ENCODE peak calls at places on chromosomes 7 and 10, in ten cellular contexts. U, Q, I, G, F, V, L, J, N and H are unnamed samples.

GRCh38 chr7:101853684-101854083 is 36.3 kb downstream of the CUX1 start:
- DNase-seq in F (no peak), G (no peak), V (no peak), I (no peak), Q (no peak), U (no peak), N (no peak), J (no peak), L (no peak), H (no peak)

GRCh38 chr10:79380125-79380917 is 33.1 kb downstream of the PPIF start:
- DNase-seq in V (peak; percentile 44), I (no peak), N (no peak), J (no peak), L (no peak), Q (no peak), G (peak; percentile 64), U (peak; percentile 15), F (peak; percentile 75), H (no peak)

GRCh38 chr10:1410469-1411395 is 326.6 kb downstream of the ADARB2 start:
- DNase-seq in F (no peak), V (no peak), L (no peak), U (no peak), J (no peak), I (no peak), N (no peak), Q (no peak), G (no peak), H (no peak)

GRCh38 chr7:120981888-120982615 is 6.5 kb upstream of the CPED1 start:
- DNase-seq in J (no peak), Q (no peak), F (peak; percentile 52), U (no peak), I (no peak), N (no peak), V (peak; percentile 76), G (no peak), L (no peak), H (peak; percentile 17)

GRCh38 chr10:21173964-21174669 is 277.0 kb upstream of the NEBL start:
- DNase-seq in L (peak; percentile 34), N (no peak), F (peak; percentile 24), Q (no peak), G (no peak), V (no peak), I (peak; percentile 34), J (no peak), U (peak; percentile 34), H (peak; percentile 87)

GRCh38 chr7:7918736-7919448 is 49.7 kb upstream of the GLCCI1 start:
- DNase-seq in G (no peak), J (no peak), F (no peak), N (no peak), V (peak; percentile 20), L (no peak), U (no peak), Q (no peak), I (no peak), H (no peak)

GRCh38 chr10:114404171-114405010 is at the start of gene AFAP1L2:
- DNase-seq in V (no peak), I (no peak), U (no peak), F (no peak), Q (no peak), N (no peak), G (no peak), J (no peak), L (no peak), H (peak; percentile 57)

GRCh38 chr10:69503896-69504265 is 52.6 kb downstream of the TSPAN15 start:
- DNase-seq in U (no peak), J (no peak), F (no peak), V (no peak), N (no peak), G (no peak), I (no peak), L (no peak), Q (no peak), H (no peak)

GRCh38 chr7:116138202-116138801 is 72.0 kb upstream of the TES start:
- DNase-seq in I (peak; percentile 2), N (peak; percentile 56), F (peak; percentile 83), L (peak; percentile 56), J (no peak), V (peak; percentile 83), Q (no peak), G (no peak), U (no peak), H (peak; percentile 77)

GRCh38 chr10:103589074-103589630 is 95.6 kb downstream of the NEURL1 start:
- DNase-seq in I (no peak), F (no peak), Q (no peak), V (no peak), U (no peak), G (no peak), L (no peak), N (no peak), J (no peak), H (no peak)

GRCh38 chr7:36440880-36441279 is 51.2 kb downstream of the ANLN start:
- DNase-seq in L (peak; percentile 10), F (peak; percentile 64), U (no peak), V (peak; percentile 46), G (no peak), N (peak; percentile 6), J (no peak), Q (no peak), I (no peak), H (peak; percentile 66)

GRCh38 chr7:139232893-139233292 is 1.9 kb downstream of the UBN2 start:
- DNase-seq in F (peak; percentile 20), L (no peak), J (no peak), V (peak; percentile 51), U (no peak), I (no peak), Q (no peak), N (no peak), G (no peak), H (no peak)

GRCh38 chr7:34315032-34315431 is 343.0 kb upstream of the NPSR1 start:
- DNase-seq in L (no peak), U (no peak), Q (no peak), N (no peak), V (peak; percentile 83), I (no peak), J (peak; percentile 28), F (peak; percentile 88), G (no peak), H (no peak)

GRCh38 chr7:83486957-83487356 is 162.0 kb downstream of the SEMA3E start:
- DNase-seq in N (no peak), V (peak; percentile 21), G (no peak), U (no peak), L (no peak), I (no peak), Q (no peak), F (no peak), J (no peak), H (no peak)

GRCh38 chr10:100999742-101000601 is at the start of gene LZTS2:
- DNase-seq in I (no peak), V (no peak), G (peak; percentile 73), F (no peak), L (no peak), Q (no peak), N (no peak), U (no peak), J (no peak), H (no peak)

GRCh38 chr7:2201686-2202360 is 30.9 kb downstream of the MAD1L1 start:
- DNase-seq in F (no peak), L (no peak), N (no peak), U (no peak), G (peak; percentile 38), Q (no peak), J (no peak), V (no peak), I (no peak), H (no peak)